ENCODE peak calls at places on chromosome 15, in four cellular contexts. One of them, this sample, is unnamed. For H3K27me3, the result is how much of the 10 kb centered on the place peaks cover.

GRCh38 chr15:47473857-47474256 is 243.4 kb upstream of the SEMA6D start:
- DNase-seq in left lung: no peak
- DNase-seq in H9: no peak
- DNase-seq in fibroblast of lung: peak
- DNase-seq in this sample: peak

GRCh38 chr15:81338422-81339007 is 14.6 kb upstream of the STARD5 start:
- DNase-seq in H9: no peak
- DNase-seq in left lung: no peak
- DNase-seq in fibroblast of lung: peak
- DNase-seq in this sample: peak

GRCh38 chr15:65791335-65792129 is 561 bp downstream of the DENND4A start:
- DNase-seq in H9: peak
- DNase-seq in left lung: peak
- DNase-seq in fibroblast of lung: peak
- DNase-seq in this sample: peak

GRCh38 chr15:42605281-42605744 is 29.9 kb downstream of the STARD9 start:
- DNase-seq in left lung: no peak
- DNase-seq in H9: no peak
- DNase-seq in fibroblast of lung: peak
- DNase-seq in this sample: no peak

GRCh38 chr15:78540955-78541743 is 905 bp downstream of the PSMA4 start:
- DNase-seq in fibroblast of lung: no peak
- DNase-seq in left lung: no peak
- DNase-seq in H9: no peak
- DNase-seq in this sample: no peak

GRCh38 chr15:98289747-98290146 is 329.2 kb downstream of the ARRDC4 start:
- DNase-seq in left lung: no peak
- DNase-seq in H9: no peak
- DNase-seq in fibroblast of lung: no peak
- DNase-seq in this sample: no peak

GRCh38 chr15:78103406-78104118 is 11.2 kb downstream of the SH2D7 start:
- DNase-seq in H9: no peak
- DNase-seq in left lung: no peak
- DNase-seq in fibroblast of lung: no peak
- DNase-seq in this sample: no peak

GRCh38 chr15:22780267-22780666 is 6.2 kb upstream of the NIPA1 start:
- DNase-seq in fibroblast of lung: no peak
- DNase-seq in left lung: no peak
- DNase-seq in H9: no peak
- DNase-seq in this sample: no peak

GRCh38 chr15:65212097-65212496 is 824 bp upstream of the CILP start:
- DNase-seq in fibroblast of lung: no peak
- DNase-seq in H9: peak
- DNase-seq in left lung: no peak
- DNase-seq in this sample: no peak

GRCh38 chr15:28984421-28985375 is 98.9 kb downstream of the APBA2 start:
- DNase-seq in left lung: peak
- DNase-seq in fibroblast of lung: peak
- DNase-seq in H9: no peak
- DNase-seq in this sample: no peak

GRCh38 chr15:87816811-87817210 is 439.7 kb downstream of the NTRK3 start:
- DNase-seq in fibroblast of lung: peak
- DNase-seq in H9: no peak
- DNase-seq in left lung: no peak
- DNase-seq in this sample: no peak

GRCh38 chr15:67783303-67783702 is 42.0 kb upstream of the SKOR1 start:
- DNase-seq in left lung: no peak
- DNase-seq in H9: no peak
- DNase-seq in fibroblast of lung: no peak
- DNase-seq in this sample: no peak

GRCh38 chr15:80489030-80489594 is 84.9 kb downstream of the ARNT2 start:
- DNase-seq in left lung: no peak
- DNase-seq in fibroblast of lung: peak
- DNase-seq in H9: no peak
- DNase-seq in this sample: peak

GRCh38 chr15:78633348-78633747 is 7.7 kb downstream of the CHRNB4 start:
- DNase-seq in left lung: no peak
- DNase-seq in H9: no peak
- DNase-seq in fibroblast of lung: no peak
- DNase-seq in this sample: no peak

GRCh38 chr15:64825081-64825430 is 391 bp downstream of the PIF1 start:
- DNase-seq in left lung: no peak
- DNase-seq in fibroblast of lung: peak
- DNase-seq in H9: no peak
- DNase-seq in this sample: no peak

GRCh38 chr15:35393403-35393802 is 152.6 kb downstream of the DPH6 start:
- DNase-seq in fibroblast of lung: no peak
- DNase-seq in left lung: no peak
- DNase-seq in H9: no peak
- DNase-seq in this sample: no peak

GRCh38 chr15:100920516-100921135 is 1.5 kb downstream of the LRRK1 start:
- DNase-seq in H9: no peak
- DNase-seq in fibroblast of lung: no peak
- DNase-seq in left lung: no peak
- DNase-seq in this sample: no peak

GRCh38 chr15:36024066-36024465 is 478.1 kb upstream of the DPH6 start:
- DNase-seq in fibroblast of lung: peak
- DNase-seq in H9: no peak
- DNase-seq in left lung: no peak
- DNase-seq in this sample: no peak

GRCh38 chr15:68415061-68415460 is 16.9 kb downstream of the ITGA11 start:
- DNase-seq in fibroblast of lung: no peak
- DNase-seq in left lung: no peak
- DNase-seq in H9: peak
- DNase-seq in this sample: no peak

GRCh38 chr15:79101866-79102581 is 11.4 kb upstream of the RASGRF1 start:
- DNase-seq in H9: peak
- DNase-seq in left lung: no peak
- DNase-seq in fibroblast of lung: no peak
- DNase-seq in this sample: peak

GRCh38 chr15:25527118-25527517 is 88.3 kb upstream of the UBE3A start:
- DNase-seq in fibroblast of lung: peak
- DNase-seq in H9: no peak
- DNase-seq in left lung: no peak
- DNase-seq in this sample: no peak

GRCh38 chr15:71476823-71477222 is 333.5 kb upstream of the NR2E3 start:
- DNase-seq in fibroblast of lung: no peak
- DNase-seq in left lung: no peak
- DNase-seq in H9: no peak
- DNase-seq in this sample: no peak

GRCh38 chr15:99732268-99732641 is 982 bp downstream of the LYSMD4 start:
- DNase-seq in H9: no peak
- DNase-seq in fibroblast of lung: peak
- DNase-seq in left lung: no peak
- DNase-seq in this sample: peak

GRCh38 chr15:90957105-90957790 is 2.6 kb downstream of the RCCD1 start:
- DNase-seq in H9: peak
- DNase-seq in fibroblast of lung: peak
- DNase-seq in left lung: peak
- DNase-seq in this sample: peak

GRCh38 chr15:52076889-52077781 is 35.4 kb downstream of the BCL2L10 start:
- DNase-seq in fibroblast of lung: peak
- DNase-seq in left lung: no peak
- DNase-seq in H9: no peak
- DNase-seq in this sample: peak

GRCh38 chr15:76209948-76210347 is 101.3 kb downstream of the ETFA start:
- DNase-seq in H9: no peak
- DNase-seq in fibroblast of lung: no peak
- DNase-seq in left lung: no peak
- DNase-seq in this sample: no peak

GRCh38 chr15:40252438-40253178 is 13.7 kb downstream of the PAK6 start:
- DNase-seq in left lung: peak
- DNase-seq in fibroblast of lung: peak
- DNase-seq in H9: peak
- DNase-seq in this sample: peak

GRCh38 chr15:99239545-99240198 is 9.7 kb downstream of the TTC23 start:
- DNase-seq in fibroblast of lung: peak
- DNase-seq in left lung: no peak
- DNase-seq in H9: no peak
- DNase-seq in this sample: no peak

GRCh38 chr15:70974004-70974832 is 81.6 kb downstream of the LRRC49 start:
- DNase-seq in fibroblast of lung: peak
- DNase-seq in left lung: no peak
- DNase-seq in H9: no peak
- DNase-seq in this sample: no peak

GRCh38 chr15:63232400-63232799 is 43.0 kb downstream of the RAB8B start:
- DNase-seq in left lung: no peak
- DNase-seq in fibroblast of lung: no peak
- DNase-seq in H9: no peak
- DNase-seq in this sample: no peak
- H3K27ac ChIP-seq in left lung: peak
- H3K27ac ChIP-seq in fibroblast of lung: peak
- H3K27ac ChIP-seq in H9: no peak
- H3K27ac ChIP-seq in this sample: no peak

GRCh38 chr15:89553632-89554031 is 21.6 kb upstream of the TICRR start:
- DNase-seq in left lung: no peak
- DNase-seq in fibroblast of lung: no peak
- DNase-seq in H9: no peak
- DNase-seq in this sample: no peak
- H3K27me3 ChIP-seq in left lung: under half
- H3K27me3 ChIP-seq in fibroblast of lung: under half
- H3K27me3 ChIP-seq in H9: under half
- H3K27me3 ChIP-seq in this sample: under half

GRCh38 chr15:88970232-88970631 is 57.1 kb upstream of the MFGE8 start:
- DNase-seq in fibroblast of lung: no peak
- DNase-seq in H9: no peak
- DNase-seq in left lung: no peak
- DNase-seq in this sample: no peak
- H3K27ac ChIP-seq in fibroblast of lung: no peak
- H3K27ac ChIP-seq in H9: no peak
- H3K27ac ChIP-seq in left lung: no peak
- H3K27ac ChIP-seq in this sample: no peak

GRCh38 chr15:72796210-72796514 is 12.6 kb upstream of the ADPGK start:
- DNase-seq in left lung: no peak
- DNase-seq in H9: no peak
- DNase-seq in fibroblast of lung: peak
- DNase-seq in this sample: no peak
- H3K27me3 ChIP-seq in left lung: under half
- H3K27me3 ChIP-seq in H9: under half
- H3K27me3 ChIP-seq in fibroblast of lung: under half
- H3K27me3 ChIP-seq in this sample: under half

DNA sequence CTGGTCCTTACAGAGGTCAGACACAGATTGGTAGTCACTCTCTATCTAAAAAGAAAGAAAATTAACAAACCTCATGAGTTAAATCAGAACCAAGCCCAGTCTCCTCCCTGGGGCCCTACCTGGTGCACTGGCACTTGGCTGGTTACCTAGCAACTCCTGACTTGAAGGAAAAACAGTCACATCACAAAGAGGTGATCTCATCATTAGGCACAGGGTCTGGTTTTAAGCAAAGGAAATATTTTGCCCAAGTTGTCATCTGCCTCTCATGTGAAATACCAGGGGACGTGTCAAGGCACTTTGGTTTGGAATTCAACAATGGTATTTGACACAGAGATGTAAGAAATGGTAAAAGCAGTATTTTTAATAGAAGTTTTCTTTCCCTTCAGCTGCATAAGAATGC is 47.7 kb upstream of the FMN1 start:
- DNase-seq in fibroblast of lung: peak
- DNase-seq in left lung: no peak
- DNase-seq in H9: peak
- DNase-seq in this sample: no peak
- H3K27ac ChIP-seq in fibroblast of lung: no peak
- H3K27ac ChIP-seq in left lung: no peak
- H3K27ac ChIP-seq in H9: no peak
- H3K27ac ChIP-seq in this sample: no peak

GRCh38 chr15:73464602-73465001 is 21.6 kb downstream of the REC114 start:
- DNase-seq in H9: peak
- DNase-seq in left lung: no peak
- DNase-seq in fibroblast of lung: no peak
- DNase-seq in this sample: no peak
- H3K27me3 ChIP-seq in H9: under half
- H3K27me3 ChIP-seq in left lung: under half
- H3K27me3 ChIP-seq in fibroblast of lung: under half
- H3K27me3 ChIP-seq in this sample: under half

DNA sequence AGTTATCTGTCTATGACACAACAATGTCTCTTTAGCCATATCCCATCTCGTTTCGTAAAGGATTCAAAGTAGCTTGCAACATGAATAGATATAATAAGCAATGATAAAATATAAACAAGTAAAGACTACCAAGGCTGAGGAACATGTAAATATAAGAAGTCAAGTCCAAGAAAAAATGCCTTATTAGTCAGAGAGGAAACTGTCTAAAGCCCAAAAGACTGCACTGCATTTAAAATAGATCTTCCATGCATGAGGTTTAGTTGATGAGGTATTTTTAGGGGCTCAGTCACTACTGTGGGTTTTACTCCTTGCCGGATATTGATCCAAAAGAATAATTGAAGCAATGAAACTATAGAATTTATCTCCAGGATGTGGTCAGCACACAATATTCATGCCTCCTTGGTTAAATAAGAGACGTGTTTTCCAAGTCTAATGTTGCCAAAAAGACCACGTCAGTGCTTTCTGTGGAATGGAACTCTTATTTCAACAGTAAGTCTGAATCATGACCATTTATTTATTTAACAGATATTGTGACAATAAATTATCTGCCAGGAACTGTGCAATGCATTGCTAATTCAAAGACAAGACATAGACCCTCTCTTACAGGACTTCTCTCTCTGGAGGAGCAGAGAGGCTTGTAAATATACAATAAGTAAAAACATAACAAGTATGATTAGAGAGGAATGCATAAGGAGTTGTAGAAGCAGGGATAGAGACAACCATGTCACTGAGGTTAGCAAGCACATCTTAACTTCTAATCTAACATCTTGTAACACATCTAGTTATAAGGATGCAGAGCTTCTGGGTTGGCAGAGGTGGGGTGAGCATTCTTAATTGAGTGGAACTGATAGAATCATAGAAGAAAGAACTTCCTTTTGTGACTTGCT is 227.3 kb downstream of the DTWD1 start:
- DNase-seq in H9: no peak
- DNase-seq in left lung: no peak
- DNase-seq in fibroblast of lung: peak
- DNase-seq in this sample: no peak
- H3K27ac ChIP-seq in H9: no peak
- H3K27ac ChIP-seq in left lung: no peak
- H3K27ac ChIP-seq in fibroblast of lung: peak
- H3K27ac ChIP-seq in this sample: peak